ENCODE peak calls at places on chromosome 9, in four cellular contexts. Z is HCT116, W is HepG2, D is GM12878. A is an unnamed sample.

GRCh38 chr9:128088253-128088945 is 20.4 kb downstream of the SLC25A25 start:
- DNase-seq in Z (no peak), W (no peak), D (no peak), A (no peak)

GRCh38 chr9:91840469-91840868 is 109.6 kb downstream of the ROR2 start:
- DNase-seq in Z (no peak), W (no peak), D (no peak), A (no peak)

GRCh38 chr9:81538929-81539716 is 150.2 kb downstream of the TLE1 start:
- DNase-seq in Z (no peak), W (no peak), D (no peak), A (no peak)

GRCh38 chr9:137163101-137163661 is 6.7 kb downstream of the LRRC26 start:
- DNase-seq in Z (peak), W (no peak), D (no peak), A (peak)

GRCh38 chr9:93479726-93480125 is 26.3 kb upstream of the FAM120AOS start:
- DNase-seq in Z (no peak), W (no peak), D (no peak), A (no peak)

GRCh38 chr9:74281674-74282073 is 215.5 kb upstream of the RORB start:
- DNase-seq in Z (no peak), W (peak), D (no peak), A (peak)

GRCh38 chr9:108836771-108837170 is 19.0 kb downstream of the ACTL7B start:
- DNase-seq in Z (no peak), W (no peak), D (no peak), A (no peak)

GRCh38 chr9:629136-629535 is 212.4 kb upstream of the DMRT1 start:
- DNase-seq in Z (no peak), W (no peak), D (no peak), A (no peak)

GRCh38 chr9:110048976-110049698 is 158.8 kb downstream of the C9orf152 start:
- DNase-seq in Z (no peak), W (no peak), D (no peak), A (no peak)

GRCh38 chr9:3758816-3759576 is 233.2 kb upstream of the RFX3 start:
- DNase-seq in Z (no peak), W (no peak), D (no peak), A (no peak)

GRCh38 chr9:105385372-105385985 is 62.4 kb upstream of the FSD1L start:
- DNase-seq in Z (no peak), W (no peak), D (peak), A (peak)

GRCh38 chr9:138067594-138068367 is 190.2 kb downstream of the CACNA1B start:
- DNase-seq in Z (no peak), W (no peak), D (no peak), A (no peak)

GRCh38 chr9:2502760-2503159 is 118.8 kb upstream of the VLDLR start:
- DNase-seq in Z (no peak), W (no peak), D (no peak), A (no peak)

GRCh38 chr9:10612649-10613398 is at the start of gene PTPRD:
- DNase-seq in Z (no peak), W (peak), D (no peak), A (peak)

DNA sequence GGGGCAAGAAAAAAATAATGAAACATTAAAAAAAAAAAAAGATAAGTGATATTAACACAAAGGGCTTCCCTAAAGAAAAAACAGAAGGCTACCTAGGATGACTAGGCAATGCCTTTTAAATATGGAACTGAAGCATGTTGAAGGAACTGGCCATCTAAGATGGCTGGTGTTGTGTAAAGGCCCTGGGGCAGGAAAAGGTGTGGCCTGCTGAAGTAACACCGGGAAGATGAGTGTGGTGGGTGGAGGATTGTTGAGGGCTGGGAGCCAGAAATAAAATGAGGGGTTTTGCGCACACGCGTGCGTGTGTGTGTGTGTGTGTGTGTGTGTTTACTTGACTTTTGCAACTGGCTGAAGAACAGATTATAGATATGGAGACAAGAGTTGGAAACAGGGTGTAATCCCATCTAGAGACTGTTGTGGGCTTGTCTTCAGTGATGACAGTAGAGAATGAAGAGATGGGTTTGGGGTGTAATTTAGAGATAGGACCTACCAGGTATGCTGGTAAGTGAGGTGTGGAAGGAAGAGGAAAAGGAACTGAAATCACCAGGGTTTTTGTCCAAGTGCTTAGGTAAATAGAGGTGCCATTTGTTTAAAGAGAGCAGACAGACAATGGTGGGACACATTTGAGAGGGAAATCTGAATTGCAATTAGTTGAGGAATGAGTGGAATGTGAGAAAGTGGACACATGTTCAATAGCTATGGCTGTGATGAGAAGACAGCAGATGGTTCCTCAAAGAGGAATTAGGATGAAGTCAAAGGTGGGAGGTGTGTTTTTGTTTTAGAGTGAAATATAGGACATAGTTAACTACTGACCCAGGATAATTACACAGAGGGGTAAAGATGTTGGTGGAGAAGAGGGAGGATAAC is 33.9 kb downstream of the RAD23B start:
- DNase-seq in Z (no peak), W (peak), D (no peak), A (no peak)
- TF ChIP-seq ZBTB33 in Z (no peak), W (no peak), D (no peak), A (no peak)

GRCh38 chr9:133429641-133430161 is 7.5 kb downstream of the ADAMTS13 start:
- DNase-seq in Z (no peak), W (peak), D (no peak), A (peak)
- TF ChIP-seq ZBTB33 in Z (no peak), W (no peak), D (no peak), A (no peak)

GRCh38 chr9:124008855-124009834 is 2.4 kb upstream of the LHX2 start:
- DNase-seq in Z (no peak), W (no peak), D (no peak), A (no peak)

GRCh38 chr9:124010665-124011321 is 775 bp upstream of the LHX2 start:
- DNase-seq in Z (no peak), W (no peak), D (no peak), A (no peak)

GRCh38 chr9:124011460-124012301 is at the start of gene LHX2:
- DNase-seq in Z (peak), W (no peak), D (no peak), A (peak)

GRCh38 chr9:124009835-124010226 is 1.7 kb upstream of the LHX2 start:
- DNase-seq in Z (no peak), W (no peak), D (no peak), A (no peak)

GRCh38 chr9:124010303-124010664 is 1.3 kb upstream of the LHX2 start:
- DNase-seq in Z (no peak), W (no peak), D (no peak), A (no peak)
- TF ChIP-seq ZBTB33 in Z (no peak), W (no peak), D (no peak), A (no peak)

GRCh38 chr9:113220467-113221002 is 542 bp downstream of the FKBP15 start:
- DNase-seq in Z (no peak), W (no peak), D (no peak), A (peak)
- TF ChIP-seq ZBTB33 in Z (no peak), W (no peak), D (no peak), A (no peak)